ENCODE peak calls at places on chromosomes 5 and 9, in ten cellular contexts. G is heart left ventricle, L is OCI-LY7, D is Peyer's patch, V is cardiac muscle cell, A is GM12878, F is heart right ventricle, Q is fibroblast of mammary gland, M is left ventricle myocardium inferior, Y is testis. R is an unnamed sample.

GRCh38 chr9:78288214-78288892 is 8.6 kb upstream of the PSAT1 start:
- DNase-seq in G (no peak), L (no peak), D (no peak), V (no peak), A (no peak), F (no peak), Q (no peak), M (no peak), Y (no peak), R (no peak)

GRCh38 chr9:8251566-8251965 is 452.0 kb upstream of the DMAC1 start:
- DNase-seq in G (no peak), L (no peak), D (no peak), V (no peak), A (no peak), F (no peak), Q (no peak), M (no peak), Y (no peak), R (no peak)

GRCh38 chr5:136642976-136643375 is 277.6 kb upstream of the TRPC7 start:
- DNase-seq in G (no peak), L (no peak), D (no peak), V (no peak), A (no peak), F (no peak), Q (no peak), M (no peak), Y (no peak), R (no peak)

GRCh38 chr9:91489391-91489899 is 65.8 kb upstream of the NFIL3 start:
- DNase-seq in G (peak; percentile 45), L (no peak), D (no peak), V (no peak), A (no peak), F (peak; percentile 41), Q (peak; percentile 19), M (no peak), Y (no peak), R (no peak)

GRCh38 chr5:79947486-79948023 is 43.5 kb downstream of the MTX3 start:
- DNase-seq in G (no peak), L (no peak), D (no peak), V (no peak), A (no peak), F (no peak), Q (no peak), M (no peak), Y (no peak), R (no peak)

GRCh38 chr5:126055348-126055729 is 367.9 kb upstream of the GRAMD2B start:
- DNase-seq in G (no peak), L (no peak), D (no peak), V (no peak), A (no peak), F (no peak), Q (no peak), M (no peak), Y (no peak), R (no peak)

GRCh38 chr9:99873531-99873930 is 32.9 kb upstream of the STX17 start:
- DNase-seq in G (no peak), L (no peak), D (no peak), V (no peak), A (no peak), F (no peak), Q (peak; percentile 85), M (no peak), Y (no peak), R (no peak)

GRCh38 chr5:88405783-88406182 is 137.1 kb upstream of the TMEM161B start:
- DNase-seq in G (no peak), L (no peak), D (no peak), V (no peak), A (no peak), F (no peak), Q (peak; percentile 2), M (no peak), Y (no peak), R (no peak)

GRCh38 chr5:151151263-151151660 is 6.3 kb downstream of the ANXA6 start:
- DNase-seq in G (no peak), L (no peak), D (no peak), V (no peak), A (no peak), F (no peak), Q (no peak), M (no peak), Y (no peak), R (no peak)

GRCh38 chr5:151151793-151152192 is 5.8 kb downstream of the ANXA6 start:
- DNase-seq in G (no peak), L (no peak), D (peak; percentile 54), V (peak; percentile 66), A (peak; percentile 61), F (no peak), Q (peak; percentile 72), M (no peak), Y (peak; percentile 24), R (no peak)

GRCh38 chr5:151153766-151154272 is 3.8 kb downstream of the ANXA6 start:
- DNase-seq in G (no peak), L (no peak), D (no peak), V (no peak), A (no peak), F (no peak), Q (no peak), M (no peak), Y (no peak), R (no peak)

GRCh38 chr5:151155149-151155776 is 2.3 kb downstream of the ANXA6 start:
- DNase-seq in G (no peak), L (peak; percentile 67), D (peak; percentile 85), V (peak; percentile 30), A (peak; percentile 35), F (no peak), Q (peak; percentile 30), M (no peak), Y (no peak), R (no peak)

DNA sequence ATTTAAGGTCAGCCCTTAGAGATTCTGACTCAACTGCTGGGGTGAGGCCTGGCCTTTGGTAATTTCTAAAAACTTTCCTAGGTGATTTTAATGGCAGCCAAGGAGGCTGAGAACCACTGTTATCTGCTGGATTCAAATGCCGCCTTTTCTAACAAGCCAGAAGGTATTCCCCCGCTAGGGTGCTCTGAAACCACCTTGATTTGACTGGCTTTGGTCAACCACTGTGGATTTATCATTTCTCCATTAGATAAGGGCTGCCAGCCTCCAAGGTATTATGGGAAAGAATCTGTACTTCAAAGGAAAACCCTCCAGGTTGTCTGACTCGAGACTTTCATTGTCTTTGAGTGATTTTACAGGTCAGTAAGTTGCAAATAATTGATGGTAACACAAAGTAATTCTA is 4.3 kb downstream of the ANXA6 start:
- DNase-seq in G (no peak), L (no peak), D (no peak), V (no peak), A (no peak), F (no peak), Q (no peak), M (no peak), Y (no peak), R (no peak)
- H3K4me3 ChIP-seq in G (no peak overlapping the region), L (no peak overlapping the region), D (no peak overlapping the region), V (no peak overlapping the region), A (peak overlapping the region; percentile 57), F (no peak overlapping the region), Q (no peak overlapping the region), M (no peak overlapping the region), Y (no peak overlapping the region), R (no peak overlapping the region)

GRCh38 chr5:122183795-122184185 is 54.4 kb downstream of the ZNF474 start:
- DNase-seq in G (no peak), L (no peak), D (no peak), V (no peak), A (no peak), F (no peak), Q (no peak), M (no peak), Y (no peak), R (no peak)

GRCh38 chr5:122183098-122183794 is 53.9 kb downstream of the ZNF474 start:
- DNase-seq in G (peak; percentile 81), L (no peak), D (peak; percentile 48), V (peak; percentile 87), A (no peak), F (peak; percentile 78), Q (peak; percentile 86), M (peak; percentile 75), Y (peak; percentile 77), R (no peak)

GRCh38 chr5:122184676-122185255 is 55.4 kb downstream of the ZNF474 start:
- DNase-seq in G (peak; percentile 11), L (no peak), D (no peak), V (no peak), A (no peak), F (peak; percentile 11), Q (no peak), M (no peak), Y (no peak), R (no peak)

GRCh38 chr5:122180863-122181519 is 51.6 kb downstream of the ZNF474 start:
- DNase-seq in G (no peak), L (no peak), D (no peak), V (peak; percentile 71), A (no peak), F (no peak), Q (peak; percentile 89), M (no peak), Y (no peak), R (no peak)

GRCh38 chr5:122182491-122182921 is 53.2 kb downstream of the ZNF474 start:
- DNase-seq in G (peak; percentile 35), L (no peak), D (no peak), V (peak; percentile 90), A (no peak), F (peak; percentile 44), Q (peak; percentile 88), M (peak; percentile 41), Y (peak; percentile 25), R (no peak)
- H3K4me3 ChIP-seq in G (no peak overlapping the region), L (no peak overlapping the region), D (no peak overlapping the region), V (no peak overlapping the region), A (no peak overlapping the region), F (no peak overlapping the region), Q (no peak overlapping the region), M (no peak overlapping the region), Y (no peak overlapping the region), R (no peak overlapping the region)

GRCh38 chr5:123450114-123450513 is 26.9 kb upstream of the CEP120 start:
- DNase-seq in G (no peak), L (no peak), D (no peak), V (no peak), A (no peak), F (no peak), Q (no peak), M (no peak), Y (no peak), R (no peak)

GRCh38 chr5:123448743-123449142 is 25.5 kb upstream of the CEP120 start:
- DNase-seq in G (no peak), L (no peak), D (no peak), V (no peak), A (no peak), F (no peak), Q (no peak), M (no peak), Y (no peak), R (no peak)

GRCh38 chr5:123449424-123449823 is 26.2 kb upstream of the CEP120 start:
- DNase-seq in G (no peak), L (no peak), D (no peak), V (no peak), A (no peak), F (no peak), Q (no peak), M (no peak), Y (no peak), R (no peak)

GRCh38 chr5:123452401-123452800 is 29.2 kb upstream of the CEP120 start:
- DNase-seq in G (no peak), L (no peak), D (no peak), V (no peak), A (no peak), F (no peak), Q (no peak), M (no peak), Y (no peak), R (no peak)

GRCh38 chr5:123450641-123451421 is 27.6 kb upstream of the CEP120 start:
- DNase-seq in G (peak; percentile 41), L (no peak), D (no peak), V (peak; percentile 68), A (no peak), F (peak; percentile 43), Q (no peak), M (no peak), Y (peak; percentile 58), R (no peak)
- H3K4me3 ChIP-seq in G (no peak overlapping the region), L (no peak overlapping the region), D (no peak overlapping the region), V (no peak overlapping the region), A (no peak overlapping the region), F (no peak overlapping the region), Q (no peak overlapping the region), M (no peak overlapping the region), Y (no peak overlapping the region), R (no peak overlapping the region)

GRCh38 chr5:132774896-132775295 is 2.1 kb downstream of the SEPTIN8 start:
- DNase-seq in G (no peak), L (no peak), D (peak; percentile 42), V (no peak), A (no peak), F (no peak), Q (no peak), M (no peak), Y (no peak), R (peak; percentile 11)
- H3K4me3 ChIP-seq in G (no peak overlapping the region), L (no peak overlapping the region), D (no peak overlapping the region), V (no peak overlapping the region), A (no peak overlapping the region), F (no peak overlapping the region), Q (no peak overlapping the region), M (peak overlapping the region; percentile 95), Y (no peak overlapping the region), R (no peak overlapping the region)